ENCODE peak calls at places on chromosomes 1 and 21, in five cellular contexts. H, O, F, Z and S are unnamed samples.

GRCh38 chr1:14887936-14888335 is 265.6 kb upstream of the TMEM51 start:
- DNase-seq in H (no peak), O (no peak), F (no peak), Z (no peak), S (no peak)

GRCh38 chr1:228370439-228370940 is 36.1 kb downstream of the TRIM11 start:
- DNase-seq in H (no peak), O (no peak), F (no peak), Z (no peak), S (no peak)

GRCh38 chr1:150151291-150152181 is 1.8 kb downstream of the PLEKHO1 start:
- DNase-seq in O (peak), H (no peak), F (no peak), Z (no peak), S (no peak)

GRCh38 chr1:8598060-8598724 is 219.2 kb downstream of the RERE start:
- DNase-seq in O (no peak), Z (peak), F (no peak), H (no peak), S (no peak)

GRCh38 chr1:16971330-16972209 is 8.8 kb downstream of the MFAP2 start:
- DNase-seq in F (no peak), H (peak), Z (no peak), O (no peak), S (no peak)

GRCh38 chr1:248793592-248793991 is 32.1 kb downstream of the SH3BP5L start:
- DNase-seq in Z (no peak), F (no peak), O (no peak), H (no peak), S (no peak)

GRCh38 chr1:228457017-228457395 is 30.2 kb upstream of the RNF187 start:
- DNase-seq in O (peak), H (no peak), Z (no peak), F (no peak), S (no peak)

GRCh38 chr1:24501371-24502167 is 1.1 kb upstream of the RCAN3 start:
- DNase-seq in F (no peak), Z (no peak), O (peak), H (no peak), S (no peak)

DNA sequence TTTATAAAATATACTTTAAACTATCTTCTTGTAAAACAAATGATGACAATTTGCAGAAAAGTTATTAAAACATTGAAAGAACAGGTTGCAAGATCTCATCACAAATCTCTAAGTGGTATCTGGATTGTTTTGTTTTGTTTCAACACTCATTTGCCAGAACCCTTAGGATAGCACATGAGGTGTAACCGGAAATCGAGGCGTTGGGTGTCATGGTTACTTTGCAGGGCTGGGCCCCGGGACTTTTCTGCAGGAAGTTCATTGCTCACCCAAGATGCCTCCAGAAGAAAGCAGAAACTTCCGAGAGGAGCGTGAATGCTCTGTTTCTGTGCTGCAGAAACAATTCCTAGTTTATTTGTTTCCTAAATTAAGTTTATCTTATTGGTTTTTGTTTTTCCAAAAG is 2.5 kb downstream of the DISC1 start:
- DNase-seq in O (peak), Z (no peak), H (no peak), F (no peak), S (no peak)
- TF ChIP-seq POLR2AphosphoS5 in O (no peak), Z (no peak), H (no peak), F (no peak), S (no peak)

DNA sequence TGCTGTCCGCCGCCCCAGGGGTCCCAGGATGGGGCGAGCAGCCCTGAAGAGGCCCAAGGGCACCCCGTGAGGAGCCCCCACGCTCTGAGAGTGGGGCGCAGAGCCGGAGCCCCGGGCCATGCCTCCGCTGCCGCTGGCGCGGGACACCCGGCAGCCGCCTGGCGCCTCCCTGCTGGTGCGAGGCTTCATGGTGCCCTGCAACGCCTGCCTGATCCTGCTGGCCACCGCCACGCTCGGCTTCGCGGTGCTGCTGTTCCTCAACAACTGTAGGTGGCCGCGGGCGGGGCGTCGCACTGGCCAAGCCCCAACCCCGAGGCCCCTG is 14.5 kb downstream of the AGRN start:
- DNase-seq in Z (no peak), O (no peak), F (no peak), H (no peak), S (no peak)
- H3K9ac ChIP-seq in Z (no peak), O (no peak), F (no peak), H (no peak), S (no peak)

GRCh38 chr1:44110916-44111315 is 7.7 kb upstream of the KLF17 start:
- DNase-seq in O (no peak), Z (no peak), F (no peak), H (no peak), S (no peak)
- TF ChIP-seq EZH2 in O (no peak), Z (no peak), F (no peak), H (no peak), S (no peak)

GRCh38 chr21:44299085-44299457 is 782 bp upstream of the PFKL start:
- DNase-seq in H (no peak), Z (no peak), F (no peak), O (no peak), S (no peak)

GRCh38 chr21:44296916-44297315 is 2.9 kb upstream of the PFKL start:
- DNase-seq in Z (no peak), H (no peak), O (no peak), F (no peak), S (no peak)

GRCh38 chr21:44296103-44296519 is 3.7 kb upstream of the PFKL start:
- DNase-seq in O (no peak), Z (no peak), H (no peak), F (no peak), S (no peak)

GRCh38 chr21:44298301-44298700 is 1.6 kb upstream of the PFKL start:
- DNase-seq in O (no peak), F (no peak), Z (peak), H (no peak), S (no peak)

DNA sequence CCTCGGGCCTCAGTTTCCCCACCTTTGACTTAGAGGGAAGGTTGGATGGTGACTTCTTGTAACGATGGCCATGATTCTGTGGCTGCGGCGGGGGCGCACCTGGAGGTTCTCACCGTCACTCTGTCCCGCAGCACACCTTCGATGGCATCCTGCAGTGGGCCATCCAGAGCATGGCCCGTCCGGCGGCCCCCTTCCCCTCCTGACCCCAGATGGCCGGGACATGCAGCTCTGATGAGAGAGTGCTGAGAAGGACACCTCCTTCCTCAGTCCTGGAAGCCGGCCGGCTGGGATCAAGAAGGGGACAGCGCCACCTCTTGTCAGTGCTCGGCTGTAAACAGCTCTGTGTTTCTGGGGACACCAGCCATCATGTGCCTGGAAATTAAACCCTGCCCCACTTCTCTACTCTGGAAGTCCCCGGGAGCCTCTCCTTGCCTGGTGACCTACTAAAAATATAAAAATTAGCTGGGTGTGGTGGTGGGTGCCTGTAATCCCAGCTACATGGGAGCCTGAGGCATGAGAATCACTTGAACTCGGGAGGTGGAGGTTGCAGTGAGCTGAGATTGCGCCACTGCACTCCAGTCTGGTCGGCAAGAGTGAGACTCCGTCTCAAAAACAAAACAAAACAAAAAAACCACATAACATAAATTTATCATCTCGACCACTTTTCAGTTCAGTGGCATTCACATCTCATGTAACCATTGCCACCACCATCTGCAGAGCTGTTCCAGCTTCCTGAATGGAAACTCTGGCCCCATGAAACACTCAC is 2.1 kb upstream of the PFKL start:
- DNase-seq in H (peak), O (peak), F (peak), Z (peak), S (peak)
- TF ChIP-seq POLR2AphosphoS5 in H (no peak), O (no peak), F (no peak), Z (no peak), S (no peak)

GRCh38 chr1:152035406-152036315 is 1.1 kb downstream of the S100A11 start:
- DNase-seq in F (no peak), Z (no peak), O (peak), H (no peak), S (no peak)
- H3K9ac ChIP-seq in F (no peak), Z (no peak), O (peak), H (peak), S (peak)

DNA sequence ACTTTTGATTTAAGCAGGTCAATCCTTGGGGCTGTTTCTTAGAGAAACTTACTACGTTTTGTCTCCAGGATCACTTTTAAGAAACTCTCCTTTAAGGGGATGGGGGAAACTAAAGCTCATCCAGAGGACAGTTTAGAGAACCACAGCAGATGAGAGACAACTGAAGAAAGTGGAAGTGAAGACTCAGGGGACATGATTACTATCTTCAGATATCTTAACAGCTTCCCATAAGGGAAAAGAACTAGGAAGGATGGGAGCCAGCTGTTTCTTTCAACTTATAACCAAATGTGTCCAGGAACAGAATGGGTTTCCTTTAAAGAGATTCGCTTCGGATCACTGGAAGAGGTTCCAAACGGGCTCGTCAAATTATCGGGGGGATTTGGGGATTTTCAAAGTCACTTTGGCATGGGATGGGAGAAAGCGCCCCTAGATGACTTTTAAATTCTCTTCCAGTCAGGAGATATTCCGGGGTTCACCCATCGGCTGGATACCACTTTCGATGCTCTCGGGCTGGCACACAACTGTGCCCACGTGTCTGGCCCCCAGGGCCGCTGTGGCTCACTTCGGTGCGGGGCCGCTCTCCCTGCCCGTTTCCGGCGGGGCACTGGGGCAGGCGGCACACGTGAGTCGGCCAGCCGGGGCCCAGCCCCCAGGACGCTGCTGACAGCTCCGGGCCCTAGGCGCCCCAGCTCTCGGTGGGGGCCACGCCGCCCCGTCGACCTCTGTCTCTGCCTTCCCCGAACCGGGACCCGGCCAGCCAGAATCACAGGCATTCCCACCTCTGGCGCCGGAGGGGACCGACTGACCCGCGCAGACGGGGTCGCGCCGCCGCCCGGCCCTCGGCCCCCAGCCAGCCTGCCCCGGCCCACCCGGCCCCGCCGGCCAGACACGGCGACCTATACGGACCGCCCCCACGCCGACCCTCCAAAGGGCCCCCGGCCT is 1.0 kb downstream of the SCMH1 start:
- DNase-seq in Z (peak), H (no peak), O (peak), F (no peak), S (no peak)
- TF ChIP-seq EZH2 in Z (no peak), H (no peak), O (no peak), F (no peak), S (no peak)

DNA sequence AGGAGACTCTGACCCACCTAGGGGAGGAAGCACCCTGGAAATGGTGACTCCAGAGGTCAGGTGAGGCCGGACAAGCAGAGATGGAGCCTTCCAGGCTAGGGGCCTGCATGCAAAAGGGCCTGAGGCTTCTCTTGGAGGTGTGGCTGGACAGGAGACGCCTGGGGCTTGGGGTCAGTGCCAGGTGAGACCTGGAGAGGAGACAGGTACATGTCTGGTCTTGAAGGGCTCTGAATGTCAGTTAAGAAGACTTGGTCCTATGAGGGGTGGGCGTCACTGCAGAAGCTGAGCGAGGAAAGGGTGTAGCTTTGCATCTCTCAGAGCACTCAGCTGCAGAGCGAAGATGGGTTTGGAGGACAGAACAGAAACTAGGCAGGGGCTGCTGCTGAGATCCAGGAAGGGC is 14.3 kb downstream of the LRP8 start:
- DNase-seq in O (no peak), H (no peak), F (no peak), Z (no peak), S (no peak)
- TF ChIP-seq POLR2AphosphoS5 in O (no peak), H (no peak), F (no peak), Z (no peak), S (no peak)

DNA sequence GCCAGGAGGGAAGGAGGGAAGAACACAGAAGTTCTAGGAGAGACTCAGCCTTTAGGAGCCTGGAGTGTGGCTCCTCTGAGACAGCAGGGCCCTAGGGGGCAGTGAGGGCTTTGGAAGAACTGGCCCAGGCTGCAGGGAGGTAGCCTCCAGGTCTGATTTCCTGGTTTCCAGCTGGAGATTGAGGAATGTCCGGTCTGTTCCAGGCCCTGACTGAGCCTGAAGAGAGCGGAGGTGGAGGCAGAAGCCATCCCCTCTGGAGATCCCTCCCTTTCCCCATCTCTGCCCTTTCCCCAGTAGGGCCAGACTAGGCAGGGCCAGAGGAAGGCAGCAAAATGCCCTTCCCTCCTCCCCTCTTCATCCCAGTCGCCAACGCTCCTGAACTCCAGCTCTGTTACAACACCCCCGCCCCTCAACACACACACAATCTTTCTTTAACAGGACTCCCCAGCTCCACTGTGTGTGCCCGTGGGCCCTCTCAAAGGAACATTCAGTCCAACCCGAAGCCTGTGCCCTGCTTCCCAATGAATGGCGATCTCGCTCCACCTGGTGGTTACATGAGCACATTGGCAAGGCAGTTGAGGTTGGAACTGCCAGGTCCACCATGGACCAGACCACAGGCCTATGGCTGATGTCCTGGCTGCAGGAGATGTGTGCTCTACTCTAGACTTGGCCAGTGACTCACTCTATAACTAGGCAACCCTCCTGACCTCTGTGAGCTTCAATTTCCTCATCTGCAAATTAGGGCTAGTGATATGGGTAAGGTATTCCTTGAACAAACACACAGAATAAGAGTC is 32.0 kb downstream of the MAP7D1 start:
- DNase-seq in O (peak), F (no peak), H (peak), Z (peak), S (peak)
- H3K9ac ChIP-seq in O (peak), F (no peak), H (peak), Z (peak), S (no peak)

DNA sequence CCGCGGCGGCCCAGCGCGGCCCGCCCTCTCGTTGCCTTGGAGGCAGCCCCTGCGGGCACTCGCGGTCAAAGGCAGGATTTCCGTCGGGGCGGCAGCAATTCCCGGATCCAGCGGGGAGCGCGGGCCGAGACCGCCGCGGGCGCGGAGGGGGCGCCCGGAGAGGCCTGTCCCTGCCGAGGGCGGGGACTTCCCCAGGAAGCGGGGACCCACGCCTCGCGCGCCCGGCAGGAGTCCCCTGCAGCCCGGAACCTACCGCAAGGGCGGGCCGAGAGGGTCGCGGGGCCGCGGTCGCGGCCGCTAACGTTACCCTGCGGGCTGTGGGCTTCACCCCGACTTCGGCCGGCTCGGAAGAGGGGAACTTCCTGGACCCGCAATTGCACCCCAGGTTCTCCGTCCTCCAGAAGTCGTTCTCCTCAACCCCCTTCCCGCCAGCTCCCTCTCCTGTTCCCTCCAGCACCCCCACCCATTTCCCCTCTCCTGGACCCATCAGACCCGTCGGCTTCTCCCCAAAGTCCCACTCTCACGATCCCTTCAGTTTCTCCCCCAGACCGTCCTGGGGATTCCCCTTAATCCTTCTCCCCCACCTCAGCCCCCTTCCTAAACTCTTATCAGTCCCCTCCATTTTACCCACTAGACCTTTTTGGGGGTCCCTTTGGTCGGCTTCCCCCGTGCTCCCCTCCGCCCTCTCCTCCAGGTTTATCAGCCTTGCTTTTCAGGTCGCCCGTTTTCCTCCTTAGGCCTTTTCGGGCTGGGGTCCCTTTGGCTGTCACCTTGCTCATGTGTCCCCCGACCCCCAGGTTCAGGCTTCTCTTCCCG is 611 bp downstream of the FGR start:
- DNase-seq in O (no peak), Z (no peak), H (no peak), F (no peak), S (no peak)
- TF ChIP-seq EZH2 in O (no peak), Z (no peak), H (no peak), F (no peak), S (no peak)